ENCODE peak calls at places on chromosomes 1 and 21, in seven cellular contexts. One of them, this sample, is unnamed.

GRCh38 chr1:30345525-30346145 is 377.8 kb downstream of the MATN1 start:
- DNase-seq in mammary epithelial cell: no peak
- DNase-seq in body of pancreas: no peak
- DNase-seq in heart left ventricle: no peak
- DNase-seq in brain microvascular endothelial cell: no peak
- DNase-seq in psoas muscle: no peak
- DNase-seq in AG04450: no peak
- DNase-seq in this sample: no peak

GRCh38 chr21:26840912-26841311 is 4.3 kb downstream of the ADAMTS1 start:
- DNase-seq in heart left ventricle: peak; percentile 71
- DNase-seq in AG04450: no peak
- DNase-seq in psoas muscle: peak; percentile 72
- DNase-seq in mammary epithelial cell: peak; percentile 93
- DNase-seq in brain microvascular endothelial cell: peak; percentile 38
- DNase-seq in body of pancreas: peak; percentile 30
- DNase-seq in this sample: no peak

GRCh38 chr21:40052276-40052675 is 185.0 kb downstream of the PCP4 start:
- DNase-seq in body of pancreas: no peak
- DNase-seq in heart left ventricle: no peak
- DNase-seq in AG04450: no peak
- DNase-seq in brain microvascular endothelial cell: no peak
- DNase-seq in psoas muscle: no peak
- DNase-seq in mammary epithelial cell: no peak
- DNase-seq in this sample: no peak

GRCh38 chr1:21072721-21073120 is 104.0 kb downstream of the EIF4G3 start:
- DNase-seq in AG04450: no peak
- DNase-seq in heart left ventricle: no peak
- DNase-seq in brain microvascular endothelial cell: peak; percentile 57
- DNase-seq in mammary epithelial cell: no peak
- DNase-seq in body of pancreas: no peak
- DNase-seq in psoas muscle: no peak
- DNase-seq in this sample: no peak

GRCh38 chr1:165137551-165138316 is 218.8 kb downstream of the LMX1A start:
- DNase-seq in mammary epithelial cell: no peak
- DNase-seq in body of pancreas: no peak
- DNase-seq in psoas muscle: no peak
- DNase-seq in brain microvascular endothelial cell: no peak
- DNase-seq in heart left ventricle: no peak
- DNase-seq in AG04450: no peak
- DNase-seq in this sample: no peak

GRCh38 chr1:64242895-64243756 is 39.7 kb downstream of the UBE2U start:
- DNase-seq in heart left ventricle: no peak
- DNase-seq in AG04450: no peak
- DNase-seq in body of pancreas: no peak
- DNase-seq in brain microvascular endothelial cell: peak; percentile 32
- DNase-seq in mammary epithelial cell: peak; percentile 31
- DNase-seq in psoas muscle: no peak
- DNase-seq in this sample: no peak

GRCh38 chr1:201503397-201504176 is 3.3 kb downstream of the CSRP1 start:
- DNase-seq in psoas muscle: no peak
- DNase-seq in heart left ventricle: no peak
- DNase-seq in AG04450: peak; percentile 98
- DNase-seq in mammary epithelial cell: peak; percentile 92
- DNase-seq in brain microvascular endothelial cell: peak; percentile 99
- DNase-seq in body of pancreas: peak; percentile 55
- DNase-seq in this sample: no peak

GRCh38 chr1:2972011-2972878 is 49.0 kb upstream of the ACTRT2 start:
- DNase-seq in psoas muscle: no peak
- DNase-seq in body of pancreas: no peak
- DNase-seq in AG04450: no peak
- DNase-seq in mammary epithelial cell: no peak
- DNase-seq in heart left ventricle: no peak
- DNase-seq in brain microvascular endothelial cell: no peak
- DNase-seq in this sample: no peak

GRCh38 chr1:179867493-179868330 is 9.9 kb downstream of the TOR1AIP2 start:
- DNase-seq in heart left ventricle: peak; percentile 47
- DNase-seq in AG04450: no peak
- DNase-seq in body of pancreas: peak; percentile 64
- DNase-seq in psoas muscle: peak; percentile 26
- DNase-seq in brain microvascular endothelial cell: peak; percentile 48
- DNase-seq in mammary epithelial cell: peak; percentile 25
- DNase-seq in this sample: peak; percentile 35

GRCh38 chr1:44962729-44963128 is 23.7 kb downstream of the EIF2B3 start:
- DNase-seq in brain microvascular endothelial cell: no peak
- DNase-seq in mammary epithelial cell: no peak
- DNase-seq in body of pancreas: no peak
- DNase-seq in AG04450: no peak
- DNase-seq in psoas muscle: no peak
- DNase-seq in heart left ventricle: no peak
- DNase-seq in this sample: no peak

GRCh38 chr1:2019162-2019542 is at the start of gene GABRD:
- DNase-seq in psoas muscle: no peak
- DNase-seq in brain microvascular endothelial cell: no peak
- DNase-seq in body of pancreas: no peak
- DNase-seq in AG04450: no peak
- DNase-seq in heart left ventricle: no peak
- DNase-seq in mammary epithelial cell: no peak
- DNase-seq in this sample: no peak

GRCh38 chr1:76293831-76294230 is 219.3 kb downstream of the ST6GALNAC3 start:
- DNase-seq in psoas muscle: no peak
- DNase-seq in heart left ventricle: no peak
- DNase-seq in AG04450: no peak
- DNase-seq in mammary epithelial cell: no peak
- DNase-seq in body of pancreas: no peak
- DNase-seq in brain microvascular endothelial cell: no peak
- DNase-seq in this sample: no peak

GRCh38 chr1:11704691-11705475 is 13.4 kb downstream of the DRAXIN start:
- DNase-seq in psoas muscle: no peak
- DNase-seq in body of pancreas: no peak
- DNase-seq in AG04450: no peak
- DNase-seq in heart left ventricle: no peak
- DNase-seq in mammary epithelial cell: no peak
- DNase-seq in brain microvascular endothelial cell: no peak
- DNase-seq in this sample: no peak

GRCh38 chr1:55374801-55375616 is 159.8 kb upstream of the USP24 start:
- DNase-seq in psoas muscle: peak; percentile 36
- DNase-seq in mammary epithelial cell: no peak
- DNase-seq in body of pancreas: no peak
- DNase-seq in brain microvascular endothelial cell: no peak
- DNase-seq in AG04450: no peak
- DNase-seq in heart left ventricle: no peak
- DNase-seq in this sample: no peak

GRCh38 chr21:36030581-36031189 is 29.6 kb downstream of the SETD4 start:
- DNase-seq in brain microvascular endothelial cell: no peak
- DNase-seq in mammary epithelial cell: no peak
- DNase-seq in body of pancreas: no peak
- DNase-seq in heart left ventricle: no peak
- DNase-seq in AG04450: no peak
- DNase-seq in psoas muscle: no peak
- DNase-seq in this sample: no peak

GRCh38 chr1:102550729-102551384 is 554.1 kb upstream of the OLFM3 start:
- DNase-seq in body of pancreas: no peak
- DNase-seq in brain microvascular endothelial cell: peak; percentile 35
- DNase-seq in mammary epithelial cell: peak; percentile 22
- DNase-seq in heart left ventricle: no peak
- DNase-seq in AG04450: no peak
- DNase-seq in psoas muscle: no peak
- DNase-seq in this sample: no peak

GRCh38 chr1:22506130-22506692 is 54.6 kb downstream of the ZBTB40 start:
- DNase-seq in psoas muscle: no peak
- DNase-seq in mammary epithelial cell: no peak
- DNase-seq in body of pancreas: peak; percentile 21
- DNase-seq in brain microvascular endothelial cell: no peak
- DNase-seq in AG04450: no peak
- DNase-seq in heart left ventricle: no peak
- DNase-seq in this sample: no peak

GRCh38 chr21:28089599-28090421 is 902.9 kb downstream of the LTN1 start:
- DNase-seq in mammary epithelial cell: no peak
- DNase-seq in AG04450: no peak
- DNase-seq in brain microvascular endothelial cell: no peak
- DNase-seq in body of pancreas: no peak
- DNase-seq in heart left ventricle: peak; percentile 38
- DNase-seq in psoas muscle: no peak
- DNase-seq in this sample: no peak

GRCh38 chr1:6591644-6592043 is 11.0 kb downstream of the KLHL21 start:
- DNase-seq in mammary epithelial cell: no peak
- DNase-seq in AG04450: no peak
- DNase-seq in body of pancreas: no peak
- DNase-seq in psoas muscle: no peak
- DNase-seq in brain microvascular endothelial cell: no peak
- DNase-seq in heart left ventricle: no peak
- DNase-seq in this sample: no peak

GRCh38 chr21:26469789-26470188 is 103.3 kb downstream of the CYYR1 start:
- DNase-seq in mammary epithelial cell: peak; percentile 81
- DNase-seq in heart left ventricle: no peak
- DNase-seq in AG04450: no peak
- DNase-seq in brain microvascular endothelial cell: peak; percentile 43
- DNase-seq in body of pancreas: peak; percentile 34
- DNase-seq in psoas muscle: no peak
- DNase-seq in this sample: no peak

GRCh38 chr1:216600730-216601426 is 122.4 kb downstream of the ESRRG start:
- DNase-seq in heart left ventricle: peak; percentile 88
- DNase-seq in body of pancreas: peak; percentile 82
- DNase-seq in brain microvascular endothelial cell: peak; percentile 62
- DNase-seq in AG04450: peak; percentile 38
- DNase-seq in psoas muscle: peak; percentile 77
- DNase-seq in mammary epithelial cell: peak; percentile 53
- DNase-seq in this sample: no peak

GRCh38 chr1:200288226-200288625 is 121.6 kb downstream of the ZNF281 start:
- DNase-seq in psoas muscle: no peak
- DNase-seq in body of pancreas: no peak
- DNase-seq in AG04450: no peak
- DNase-seq in mammary epithelial cell: no peak
- DNase-seq in brain microvascular endothelial cell: no peak
- DNase-seq in heart left ventricle: no peak
- DNase-seq in this sample: no peak
- H3K27ac ChIP-seq in psoas muscle: no peak overlapping the region
- H3K27ac ChIP-seq in body of pancreas: no peak overlapping the region
- H3K27ac ChIP-seq in AG04450: no peak overlapping the region
- H3K27ac ChIP-seq in mammary epithelial cell: no peak overlapping the region
- H3K27ac ChIP-seq in brain microvascular endothelial cell: no peak overlapping the region
- H3K27ac ChIP-seq in heart left ventricle: no peak overlapping the region
- H3K27ac ChIP-seq in this sample: no peak overlapping the region

DNA sequence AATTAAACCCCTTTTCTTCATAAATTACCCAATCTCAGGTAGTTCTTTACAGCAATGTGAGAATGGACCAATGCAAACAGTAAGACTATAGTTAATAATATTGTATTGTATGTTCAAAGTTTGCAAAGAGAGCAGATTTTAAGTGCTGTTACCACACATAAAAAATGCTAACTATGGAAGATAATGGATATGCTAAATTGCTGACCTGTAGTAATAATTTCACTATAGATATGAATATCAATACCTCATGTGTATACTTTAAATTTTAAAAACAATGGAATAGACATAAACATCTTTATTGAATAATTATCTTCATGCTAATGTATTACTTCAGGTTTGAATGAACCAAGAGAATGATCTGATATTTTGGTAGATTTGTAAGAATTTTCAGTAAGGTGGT is 552.4 kb upstream of the CHRM3 start:
- DNase-seq in body of pancreas: no peak
- DNase-seq in heart left ventricle: no peak
- DNase-seq in mammary epithelial cell: no peak
- DNase-seq in AG04450: no peak
- DNase-seq in psoas muscle: no peak
- DNase-seq in brain microvascular endothelial cell: no peak
- DNase-seq in this sample: no peak
- H3K27me3 ChIP-seq in body of pancreas: no peaks in the 10 kb centered on the region
- H3K27me3 ChIP-seq in heart left ventricle: no peaks in the 10 kb centered on the region
- H3K27me3 ChIP-seq in mammary epithelial cell: no peaks in the 10 kb centered on the region
- H3K27me3 ChIP-seq in AG04450: no peaks in the 10 kb centered on the region
- H3K27me3 ChIP-seq in psoas muscle: no peaks in the 10 kb centered on the region
- H3K27me3 ChIP-seq in brain microvascular endothelial cell: no peaks in the 10 kb centered on the region
- H3K27me3 ChIP-seq in this sample: no peaks in the 10 kb centered on the region

DNA sequence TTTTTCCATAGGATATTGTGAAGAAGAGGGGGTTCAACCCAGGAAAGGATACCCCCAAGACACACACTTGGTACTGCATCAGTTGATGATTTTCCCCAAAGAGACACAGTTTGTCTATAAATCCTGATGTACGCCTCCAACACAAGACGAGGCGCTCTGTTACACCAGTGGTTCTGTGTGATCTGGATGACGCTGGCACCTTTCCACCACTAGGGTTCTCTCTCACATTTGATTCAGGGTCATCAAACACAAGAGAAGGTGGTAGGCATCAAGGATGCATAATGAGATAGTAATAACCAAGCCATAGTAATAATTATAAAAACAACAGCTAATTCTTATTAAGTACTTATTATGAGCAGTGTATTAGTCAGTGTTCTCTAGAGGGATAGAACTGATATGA is 508.8 kb upstream of the ZP4 start:
- DNase-seq in brain microvascular endothelial cell: no peak
- DNase-seq in body of pancreas: no peak
- DNase-seq in AG04450: no peak
- DNase-seq in mammary epithelial cell: no peak
- DNase-seq in psoas muscle: no peak
- DNase-seq in heart left ventricle: no peak
- DNase-seq in this sample: no peak
- TF ChIP-seq CTCF in brain microvascular endothelial cell: peak; percentile 44
- TF ChIP-seq CTCF in body of pancreas: no peak
- TF ChIP-seq CTCF in AG04450: no peak
- TF ChIP-seq CTCF in mammary epithelial cell: peak; percentile 31
- TF ChIP-seq CTCF in psoas muscle: no peak
- TF ChIP-seq CTCF in heart left ventricle: no peak
- TF ChIP-seq CTCF in this sample: no peak

GRCh38 chr21:38489729-38490128 is 8.5 kb downstream of the ERG start:
- DNase-seq in brain microvascular endothelial cell: no peak
- DNase-seq in mammary epithelial cell: no peak
- DNase-seq in psoas muscle: no peak
- DNase-seq in heart left ventricle: no peak
- DNase-seq in body of pancreas: no peak
- DNase-seq in AG04450: no peak
- DNase-seq in this sample: no peak
- H3K27ac ChIP-seq in brain microvascular endothelial cell: no peak overlapping the region
- H3K27ac ChIP-seq in mammary epithelial cell: peak overlapping the region; percentile 96
- H3K27ac ChIP-seq in psoas muscle: no peak overlapping the region
- H3K27ac ChIP-seq in heart left ventricle: no peak overlapping the region
- H3K27ac ChIP-seq in body of pancreas: no peak overlapping the region
- H3K27ac ChIP-seq in AG04450: no peak overlapping the region
- H3K27ac ChIP-seq in this sample: no peak overlapping the region

GRCh38 chr1:205706601-205707502 is 26.5 kb upstream of the SLC45A3 start:
- DNase-seq in psoas muscle: no peak
- DNase-seq in brain microvascular endothelial cell: no peak
- DNase-seq in body of pancreas: no peak
- DNase-seq in heart left ventricle: no peak
- DNase-seq in AG04450: no peak
- DNase-seq in mammary epithelial cell: no peak
- DNase-seq in this sample: no peak
- H3K27me3 ChIP-seq in psoas muscle: no peaks in the 10 kb centered on the region
- H3K27me3 ChIP-seq in brain microvascular endothelial cell: no peaks in the 10 kb centered on the region
- H3K27me3 ChIP-seq in body of pancreas: no peaks in the 10 kb centered on the region
- H3K27me3 ChIP-seq in heart left ventricle: no peaks in the 10 kb centered on the region
- H3K27me3 ChIP-seq in AG04450: no peaks in the 10 kb centered on the region
- H3K27me3 ChIP-seq in mammary epithelial cell: no peaks in the 10 kb centered on the region
- H3K27me3 ChIP-seq in this sample: no peaks in the 10 kb centered on the region